ENCODE peak calls at places on chromosomes 5 and 9, in seven cellular contexts. One of them, this sample, is unnamed.

GRCh38 chr9:93659837-93660177 is 83.4 kb downstream of the PHF2 start:
- DNase-seq in activated CD4-positive, alpha-beta T cell treated with anti-CD3 and anti-CD28 coated beads, Interleukin-2, amount 50 U/mL, for 1 hour: no peak
- DNase-seq in mammary epithelial cell: peak
- DNase-seq in WTC11: no peak
- DNase-seq in effector memory CD8-positive, alpha-beta T cell: no peak
- DNase-seq in occipital lobe: no peak
- DNase-seq in sigmoid colon: peak
- DNase-seq in this sample: no peak

GRCh38 chr9:32665101-32665500 is 29.6 kb upstream of the TAF1L start:
- DNase-seq in activated CD4-positive, alpha-beta T cell treated with anti-CD3 and anti-CD28 coated beads, Interleukin-2, amount 50 U/mL, for 1 hour: no peak
- DNase-seq in mammary epithelial cell: peak
- DNase-seq in WTC11: no peak
- DNase-seq in effector memory CD8-positive, alpha-beta T cell: no peak
- DNase-seq in occipital lobe: no peak
- DNase-seq in sigmoid colon: no peak
- DNase-seq in this sample: no peak

GRCh38 chr5:56910123-56910951 is 941 bp downstream of the SETD9 start:
- DNase-seq in activated CD4-positive, alpha-beta T cell treated with anti-CD3 and anti-CD28 coated beads, Interleukin-2, amount 50 U/mL, for 1 hour: peak
- DNase-seq in mammary epithelial cell: no peak
- DNase-seq in WTC11: peak
- DNase-seq in effector memory CD8-positive, alpha-beta T cell: no peak
- DNase-seq in occipital lobe: peak
- DNase-seq in sigmoid colon: peak
- DNase-seq in this sample: peak

GRCh38 chr9:106062252-106062651 is 367.9 kb downstream of the TMEM38B start:
- DNase-seq in activated CD4-positive, alpha-beta T cell treated with anti-CD3 and anti-CD28 coated beads, Interleukin-2, amount 50 U/mL, for 1 hour: no peak
- DNase-seq in mammary epithelial cell: no peak
- DNase-seq in WTC11: no peak
- DNase-seq in effector memory CD8-positive, alpha-beta T cell: no peak
- DNase-seq in occipital lobe: no peak
- DNase-seq in sigmoid colon: no peak
- DNase-seq in this sample: no peak

GRCh38 chr9:4318741-4319140 is 18.9 kb upstream of the GLIS3 start:
- DNase-seq in activated CD4-positive, alpha-beta T cell treated with anti-CD3 and anti-CD28 coated beads, Interleukin-2, amount 50 U/mL, for 1 hour: no peak
- DNase-seq in mammary epithelial cell: no peak
- DNase-seq in WTC11: no peak
- DNase-seq in effector memory CD8-positive, alpha-beta T cell: no peak
- DNase-seq in occipital lobe: no peak
- DNase-seq in sigmoid colon: no peak
- DNase-seq in this sample: no peak

GRCh38 chr9:135082536-135082935 is 4.9 kb upstream of the OLFM1 start:
- DNase-seq in activated CD4-positive, alpha-beta T cell treated with anti-CD3 and anti-CD28 coated beads, Interleukin-2, amount 50 U/mL, for 1 hour: no peak
- DNase-seq in mammary epithelial cell: no peak
- DNase-seq in WTC11: no peak
- DNase-seq in effector memory CD8-positive, alpha-beta T cell: no peak
- DNase-seq in occipital lobe: no peak
- DNase-seq in sigmoid colon: peak
- DNase-seq in this sample: no peak

GRCh38 chr9:6549106-6549505 is 96.4 kb downstream of the GLDC start:
- DNase-seq in activated CD4-positive, alpha-beta T cell treated with anti-CD3 and anti-CD28 coated beads, Interleukin-2, amount 50 U/mL, for 1 hour: no peak
- DNase-seq in mammary epithelial cell: no peak
- DNase-seq in WTC11: no peak
- DNase-seq in effector memory CD8-positive, alpha-beta T cell: no peak
- DNase-seq in occipital lobe: no peak
- DNase-seq in sigmoid colon: no peak
- DNase-seq in this sample: no peak

GRCh38 chr9:134485653-134486052 is 155.9 kb upstream of the COL5A1 start:
- DNase-seq in activated CD4-positive, alpha-beta T cell treated with anti-CD3 and anti-CD28 coated beads, Interleukin-2, amount 50 U/mL, for 1 hour: no peak
- DNase-seq in mammary epithelial cell: no peak
- DNase-seq in WTC11: no peak
- DNase-seq in effector memory CD8-positive, alpha-beta T cell: no peak
- DNase-seq in occipital lobe: no peak
- DNase-seq in sigmoid colon: peak
- DNase-seq in this sample: no peak

GRCh38 chr9:98306384-98307145 is 51.1 kb upstream of the TBC1D2 start:
- DNase-seq in activated CD4-positive, alpha-beta T cell treated with anti-CD3 and anti-CD28 coated beads, Interleukin-2, amount 50 U/mL, for 1 hour: no peak
- DNase-seq in mammary epithelial cell: peak
- DNase-seq in WTC11: no peak
- DNase-seq in effector memory CD8-positive, alpha-beta T cell: no peak
- DNase-seq in occipital lobe: no peak
- DNase-seq in sigmoid colon: no peak
- DNase-seq in this sample: no peak

GRCh38 chr9:131734165-131734610 is 5.7 kb downstream of the RAPGEF1 start:
- DNase-seq in activated CD4-positive, alpha-beta T cell treated with anti-CD3 and anti-CD28 coated beads, Interleukin-2, amount 50 U/mL, for 1 hour: peak
- DNase-seq in mammary epithelial cell: peak
- DNase-seq in WTC11: no peak
- DNase-seq in effector memory CD8-positive, alpha-beta T cell: peak
- DNase-seq in occipital lobe: no peak
- DNase-seq in sigmoid colon: no peak
- DNase-seq in this sample: peak

GRCh38 chr9:38008168-38009034 is 60.6 kb downstream of the SHB start:
- DNase-seq in activated CD4-positive, alpha-beta T cell treated with anti-CD3 and anti-CD28 coated beads, Interleukin-2, amount 50 U/mL, for 1 hour: no peak
- DNase-seq in mammary epithelial cell: peak
- DNase-seq in WTC11: peak
- DNase-seq in effector memory CD8-positive, alpha-beta T cell: no peak
- DNase-seq in occipital lobe: no peak
- DNase-seq in sigmoid colon: no peak
- DNase-seq in this sample: no peak

GRCh38 chr9:98331536-98332259 is 76.2 kb upstream of the TBC1D2 start:
- DNase-seq in activated CD4-positive, alpha-beta T cell treated with anti-CD3 and anti-CD28 coated beads, Interleukin-2, amount 50 U/mL, for 1 hour: no peak
- DNase-seq in mammary epithelial cell: no peak
- DNase-seq in WTC11: no peak
- DNase-seq in effector memory CD8-positive, alpha-beta T cell: no peak
- DNase-seq in occipital lobe: peak
- DNase-seq in sigmoid colon: no peak
- DNase-seq in this sample: no peak

GRCh38 chr9:1535051-1535450 is 480.1 kb upstream of the SMARCA2 start:
- DNase-seq in activated CD4-positive, alpha-beta T cell treated with anti-CD3 and anti-CD28 coated beads, Interleukin-2, amount 50 U/mL, for 1 hour: no peak
- DNase-seq in mammary epithelial cell: no peak
- DNase-seq in WTC11: no peak
- DNase-seq in effector memory CD8-positive, alpha-beta T cell: no peak
- DNase-seq in occipital lobe: no peak
- DNase-seq in sigmoid colon: no peak
- DNase-seq in this sample: no peak

GRCh38 chr9:116767219-116767618 is 80.1 kb downstream of the TRIM32 start:
- DNase-seq in activated CD4-positive, alpha-beta T cell treated with anti-CD3 and anti-CD28 coated beads, Interleukin-2, amount 50 U/mL, for 1 hour: no peak
- DNase-seq in mammary epithelial cell: no peak
- DNase-seq in WTC11: no peak
- DNase-seq in effector memory CD8-positive, alpha-beta T cell: no peak
- DNase-seq in occipital lobe: no peak
- DNase-seq in sigmoid colon: no peak
- DNase-seq in this sample: no peak

GRCh38 chr5:139746691-139747582 is 48.7 kb upstream of the PSD2 start:
- DNase-seq in activated CD4-positive, alpha-beta T cell treated with anti-CD3 and anti-CD28 coated beads, Interleukin-2, amount 50 U/mL, for 1 hour: peak
- DNase-seq in mammary epithelial cell: no peak
- DNase-seq in WTC11: peak
- DNase-seq in effector memory CD8-positive, alpha-beta T cell: peak
- DNase-seq in occipital lobe: peak
- DNase-seq in sigmoid colon: peak
- DNase-seq in this sample: peak

GRCh38 chr5:102561894-102562760 is 63.3 kb upstream of the SLCO6A1 start:
- DNase-seq in activated CD4-positive, alpha-beta T cell treated with anti-CD3 and anti-CD28 coated beads, Interleukin-2, amount 50 U/mL, for 1 hour: no peak
- DNase-seq in mammary epithelial cell: peak
- DNase-seq in WTC11: peak
- DNase-seq in effector memory CD8-positive, alpha-beta T cell: no peak
- DNase-seq in occipital lobe: no peak
- DNase-seq in sigmoid colon: no peak
- DNase-seq in this sample: no peak

GRCh38 chr5:132489051-132489770 is 1.4 kb downstream of the IRF1 start:
- DNase-seq in activated CD4-positive, alpha-beta T cell treated with anti-CD3 and anti-CD28 coated beads, Interleukin-2, amount 50 U/mL, for 1 hour: peak
- DNase-seq in mammary epithelial cell: no peak
- DNase-seq in WTC11: no peak
- DNase-seq in effector memory CD8-positive, alpha-beta T cell: no peak
- DNase-seq in occipital lobe: no peak
- DNase-seq in sigmoid colon: peak
- DNase-seq in this sample: no peak

GRCh38 chr9:37953775-37954437 is 50.0 kb upstream of the SLC25A51 start:
- DNase-seq in activated CD4-positive, alpha-beta T cell treated with anti-CD3 and anti-CD28 coated beads, Interleukin-2, amount 50 U/mL, for 1 hour: no peak
- DNase-seq in mammary epithelial cell: peak
- DNase-seq in WTC11: no peak
- DNase-seq in effector memory CD8-positive, alpha-beta T cell: peak
- DNase-seq in occipital lobe: no peak
- DNase-seq in sigmoid colon: no peak
- DNase-seq in this sample: no peak

GRCh38 chr9:69214939-69215338 is 40.9 kb downstream of the TJP2 start:
- DNase-seq in activated CD4-positive, alpha-beta T cell treated with anti-CD3 and anti-CD28 coated beads, Interleukin-2, amount 50 U/mL, for 1 hour: no peak
- DNase-seq in mammary epithelial cell: no peak
- DNase-seq in WTC11: no peak
- DNase-seq in effector memory CD8-positive, alpha-beta T cell: no peak
- DNase-seq in occipital lobe: no peak
- DNase-seq in sigmoid colon: no peak
- DNase-seq in this sample: no peak

GRCh38 chr9:18424132-18424531 is 49.8 kb upstream of the ADAMTSL1 start:
- DNase-seq in activated CD4-positive, alpha-beta T cell treated with anti-CD3 and anti-CD28 coated beads, Interleukin-2, amount 50 U/mL, for 1 hour: no peak
- DNase-seq in mammary epithelial cell: no peak
- DNase-seq in WTC11: no peak
- DNase-seq in effector memory CD8-positive, alpha-beta T cell: no peak
- DNase-seq in occipital lobe: no peak
- DNase-seq in sigmoid colon: no peak
- DNase-seq in this sample: no peak

GRCh38 chr5:120533581-120533980 is 69.5 kb downstream of the PRR16 start:
- DNase-seq in activated CD4-positive, alpha-beta T cell treated with anti-CD3 and anti-CD28 coated beads, Interleukin-2, amount 50 U/mL, for 1 hour: no peak
- DNase-seq in mammary epithelial cell: no peak
- DNase-seq in WTC11: no peak
- DNase-seq in effector memory CD8-positive, alpha-beta T cell: no peak
- DNase-seq in occipital lobe: no peak
- DNase-seq in sigmoid colon: no peak
- DNase-seq in this sample: no peak

GRCh38 chr5:77211013-77211690 is 672 bp downstream of the PDE8B start:
- DNase-seq in activated CD4-positive, alpha-beta T cell treated with anti-CD3 and anti-CD28 coated beads, Interleukin-2, amount 50 U/mL, for 1 hour: no peak
- DNase-seq in mammary epithelial cell: no peak
- DNase-seq in WTC11: peak
- DNase-seq in effector memory CD8-positive, alpha-beta T cell: no peak
- DNase-seq in occipital lobe: no peak
- DNase-seq in sigmoid colon: no peak
- DNase-seq in this sample: no peak

GRCh38 chr5:80707645-80708044 is 52.9 kb upstream of the DHFR start:
- DNase-seq in activated CD4-positive, alpha-beta T cell treated with anti-CD3 and anti-CD28 coated beads, Interleukin-2, amount 50 U/mL, for 1 hour: no peak
- DNase-seq in mammary epithelial cell: no peak
- DNase-seq in WTC11: no peak
- DNase-seq in effector memory CD8-positive, alpha-beta T cell: no peak
- DNase-seq in occipital lobe: no peak
- DNase-seq in sigmoid colon: no peak
- DNase-seq in this sample: no peak

GRCh38 chr5:101534486-101535110 is 631.5 kb upstream of the ST8SIA4 start:
- DNase-seq in activated CD4-positive, alpha-beta T cell treated with anti-CD3 and anti-CD28 coated beads, Interleukin-2, amount 50 U/mL, for 1 hour: no peak
- DNase-seq in mammary epithelial cell: no peak
- DNase-seq in WTC11: no peak
- DNase-seq in effector memory CD8-positive, alpha-beta T cell: no peak
- DNase-seq in occipital lobe: no peak
- DNase-seq in sigmoid colon: no peak
- DNase-seq in this sample: no peak

GRCh38 chr5:74017786-74018211 is 391.8 kb downstream of the ARHGEF28 start:
- DNase-seq in activated CD4-positive, alpha-beta T cell treated with anti-CD3 and anti-CD28 coated beads, Interleukin-2, amount 50 U/mL, for 1 hour: no peak
- DNase-seq in mammary epithelial cell: peak
- DNase-seq in WTC11: no peak
- DNase-seq in effector memory CD8-positive, alpha-beta T cell: no peak
- DNase-seq in occipital lobe: peak
- DNase-seq in sigmoid colon: no peak
- DNase-seq in this sample: no peak

GRCh38 chr5:168600409-168600808 is 21.2 kb upstream of the PANK3 start:
- DNase-seq in activated CD4-positive, alpha-beta T cell treated with anti-CD3 and anti-CD28 coated beads, Interleukin-2, amount 50 U/mL, for 1 hour: no peak
- DNase-seq in mammary epithelial cell: no peak
- DNase-seq in WTC11: peak
- DNase-seq in effector memory CD8-positive, alpha-beta T cell: no peak
- DNase-seq in occipital lobe: no peak
- DNase-seq in sigmoid colon: no peak
- DNase-seq in this sample: no peak

GRCh38 chr9:118578467-118578866 is 790.8 kb downstream of the BRINP1 start:
- DNase-seq in activated CD4-positive, alpha-beta T cell treated with anti-CD3 and anti-CD28 coated beads, Interleukin-2, amount 50 U/mL, for 1 hour: no peak
- DNase-seq in mammary epithelial cell: peak
- DNase-seq in WTC11: no peak
- DNase-seq in effector memory CD8-positive, alpha-beta T cell: no peak
- DNase-seq in occipital lobe: no peak
- DNase-seq in sigmoid colon: no peak
- DNase-seq in this sample: no peak

GRCh38 chr9:3409453-3409852 is 116.3 kb downstream of the RFX3 start:
- DNase-seq in activated CD4-positive, alpha-beta T cell treated with anti-CD3 and anti-CD28 coated beads, Interleukin-2, amount 50 U/mL, for 1 hour: no peak
- DNase-seq in mammary epithelial cell: no peak
- DNase-seq in WTC11: no peak
- DNase-seq in effector memory CD8-positive, alpha-beta T cell: no peak
- DNase-seq in occipital lobe: no peak
- DNase-seq in sigmoid colon: no peak
- DNase-seq in this sample: no peak

GRCh38 chr9:109591691-109592090 is 93.6 kb upstream of the PTPN3 start:
- DNase-seq in activated CD4-positive, alpha-beta T cell treated with anti-CD3 and anti-CD28 coated beads, Interleukin-2, amount 50 U/mL, for 1 hour: no peak
- DNase-seq in mammary epithelial cell: no peak
- DNase-seq in WTC11: no peak
- DNase-seq in effector memory CD8-positive, alpha-beta T cell: no peak
- DNase-seq in occipital lobe: no peak
- DNase-seq in sigmoid colon: no peak
- DNase-seq in this sample: no peak

This sample was measured in effector CD8-positive, alpha-beta T cell.